ENCODE peak calls at places on chromosome 20, in six cellular contexts. N, T, J, U, Y and W are unnamed samples.

GRCh38 chr20:62936996-62937352 is 973 bp upstream of the GID8 start:
- DNase-seq in Y (no peak), J (no peak), T (no peak), N (peak), U (no peak), W (no peak)

GRCh38 chr20:38023181-38024085 is 9.8 kb downstream of the TTI1 start:
- DNase-seq in U (no peak), J (no peak), T (no peak), Y (no peak), N (peak), W (no peak)

GRCh38 chr20:22789661-22790060 is 205.3 kb upstream of the FOXA2 start:
- DNase-seq in T (no peak), N (no peak), Y (no peak), U (no peak), J (no peak), W (no peak)

GRCh38 chr20:37912874-37913273 is 9.9 kb downstream of the VSTM2L start:
- DNase-seq in U (no peak), T (no peak), J (no peak), Y (no peak), N (no peak), W (no peak)

GRCh38 chr20:33791959-33792597 is 19.1 kb upstream of the CHMP4B start:
- DNase-seq in N (peak), U (peak), J (peak), T (peak), Y (peak), W (no peak)

GRCh38 chr20:62644802-62645496 is 2.6 kb downstream of the SLCO4A1 start:
- DNase-seq in Y (peak), J (no peak), N (no peak), U (no peak), T (no peak), W (no peak)

GRCh38 chr20:4153251-4153650 is 137.9 kb upstream of the RNF24 start:
- DNase-seq in U (no peak), T (peak), J (no peak), Y (peak), N (no peak), W (no peak)

GRCh38 chr20:4810446-4811019 is 88.8 kb downstream of the PRND start:
- DNase-seq in U (no peak), T (peak), Y (no peak), N (no peak), J (no peak), W (no peak)

GRCh38 chr20:8678098-8678776 is 390.6 kb upstream of the PLCB4 start:
- DNase-seq in N (no peak), J (no peak), T (no peak), Y (no peak), U (no peak), W (no peak)

GRCh38 chr20:58523916-58524315 is 8.7 kb upstream of the APCDD1L start:
- DNase-seq in Y (no peak), U (no peak), J (peak), T (no peak), N (no peak), W (no peak)

GRCh38 chr20:63652192-63652980 is 838 bp downstream of the STMN3 start:
- DNase-seq in N (no peak), U (no peak), T (no peak), J (no peak), Y (no peak), W (peak)

GRCh38 chr20:33890557-33890956 is 79.4 kb downstream of the CHMP4B start:
- DNase-seq in U (no peak), T (no peak), Y (no peak), N (no peak), J (no peak), W (no peak)

GRCh38 chr20:57672164-57672563 is 37.7 kb downstream of the PMEPA1 start:
- DNase-seq in Y (no peak), U (no peak), J (peak), N (no peak), T (no peak), W (no peak)

GRCh38 chr20:2814076-2814475 is 711 bp upstream of the C20orf141 start:
- DNase-seq in N (no peak), T (no peak), J (peak), U (no peak), Y (no peak), W (no peak)

GRCh38 chr20:49669601-49670189 is 44.0 kb downstream of the B4GALT5 start:
- DNase-seq in Y (no peak), N (no peak), U (no peak), J (no peak), T (no peak), W (no peak)

GRCh38 chr20:4949833-4950178 is 51.5 kb downstream of the SLC23A2 start:
- DNase-seq in T (no peak), Y (no peak), N (peak), J (peak), U (no peak), W (no peak)

GRCh38 chr20:19275630-19276071 is 63.2 kb downstream of the SLC24A3 start:
- DNase-seq in N (no peak), J (peak), T (peak), Y (peak), U (no peak), W (no peak)

GRCh38 chr20:50322703-50323131 is 132.1 kb downstream of the CEBPB start:
- DNase-seq in Y (no peak), J (no peak), U (no peak), N (no peak), T (no peak), W (no peak)

GRCh38 chr20:56859039-56859750 is 230.1 kb downstream of the TFAP2C start:
- DNase-seq in J (no peak), U (no peak), T (no peak), N (no peak), Y (no peak), W (no peak)

GRCh38 chr20:31864521-31865400 is 5.6 kb downstream of the DUSP15 start:
- DNase-seq in J (peak), T (no peak), N (no peak), U (no peak), Y (no peak), W (peak)

GRCh38 chr20:64144144-64144912 is 19.9 kb upstream of the MYT1 start:
- DNase-seq in U (no peak), T (no peak), J (no peak), Y (no peak), N (no peak), W (no peak)

GRCh38 chr20:31840906-31841816 is 4.2 kb downstream of the FOXS1 start:
- DNase-seq in N (no peak), T (no peak), U (no peak), Y (no peak), J (no peak), W (no peak)

GRCh38 chr20:33693274-33693673 is 7.1 kb upstream of the E2F1 start:
- DNase-seq in J (peak), U (no peak), T (no peak), Y (no peak), N (no peak), W (no peak)

GRCh38 chr20:37567331-37567665 is 39.6 kb upstream of the BLCAP start:
- DNase-seq in T (no peak), U (no peak), J (peak), N (no peak), Y (no peak), W (peak)

GRCh38 chr20:3202965-3203314 is 1.5 kb downstream of the DDRGK1 start:
- DNase-seq in T (no peak), U (no peak), Y (no peak), J (no peak), N (no peak), W (no peak)

GRCh38 chr20:53413188-53413631 is 180.4 kb downstream of the ZNF217 start:
- DNase-seq in N (peak), T (peak), J (peak), U (peak), Y (peak), W (peak)

GRCh38 chr20:46216770-46217464 is 91.4 kb downstream of the CDH22 start:
- DNase-seq in J (no peak), T (no peak), Y (no peak), N (no peak), U (no peak), W (no peak)
- TF ChIP-seq CTCF in J (no peak), T (no peak), Y (no peak), N (no peak), U (no peak), W (no peak)

DNA sequence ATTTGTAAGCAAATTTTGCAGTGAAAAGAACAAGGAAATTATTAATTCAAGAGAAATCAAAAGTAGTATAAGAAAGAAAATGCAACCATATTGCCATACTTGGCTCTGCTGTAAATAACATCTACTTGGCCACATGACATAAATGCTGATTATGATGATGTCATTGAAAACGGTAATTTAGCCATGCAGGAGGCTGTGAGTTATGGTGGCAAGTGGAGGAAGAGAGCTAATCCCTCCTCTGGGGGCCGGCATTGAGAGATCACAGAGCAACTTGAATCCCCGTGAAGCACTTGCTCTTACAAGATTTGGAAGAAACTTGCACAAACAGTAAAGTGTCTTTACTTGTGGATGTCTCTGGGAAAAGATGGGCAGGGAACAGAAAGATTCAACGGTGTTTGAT is 456.6 kb downstream of the PREX1 start:
- DNase-seq in N (no peak), U (no peak), Y (no peak), T (no peak), J (no peak), W (no peak)
- TF ChIP-seq CTCF in N (no peak), U (no peak), Y (no peak), T (no peak), J (no peak), W (no peak)

DNA sequence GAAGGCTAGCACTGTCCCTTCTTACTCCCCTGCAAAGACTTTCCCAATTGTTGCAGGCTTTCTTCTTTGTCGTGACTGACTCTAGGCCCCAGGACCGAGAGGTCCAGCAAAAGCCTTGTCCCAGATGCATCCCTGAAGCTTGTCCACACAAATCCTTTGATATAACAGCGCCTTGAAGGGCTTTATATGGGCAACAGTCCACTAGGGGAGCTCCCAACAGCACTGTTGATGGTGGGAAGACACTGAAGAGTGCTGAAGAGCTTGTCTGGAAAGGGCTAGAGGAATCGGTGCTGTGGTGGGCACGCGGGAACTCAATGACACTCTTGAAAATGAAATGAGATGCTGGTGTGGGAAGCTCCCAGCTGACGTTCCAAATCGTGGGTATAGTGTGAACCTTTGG is 316.1 kb upstream of the CDH4 start:
- DNase-seq in T (no peak), J (no peak), U (no peak), Y (no peak), N (peak), W (peak)
- TF ChIP-seq CTCF in T (no peak), J (no peak), U (peak), Y (no peak), N (no peak), W (peak)

DNA sequence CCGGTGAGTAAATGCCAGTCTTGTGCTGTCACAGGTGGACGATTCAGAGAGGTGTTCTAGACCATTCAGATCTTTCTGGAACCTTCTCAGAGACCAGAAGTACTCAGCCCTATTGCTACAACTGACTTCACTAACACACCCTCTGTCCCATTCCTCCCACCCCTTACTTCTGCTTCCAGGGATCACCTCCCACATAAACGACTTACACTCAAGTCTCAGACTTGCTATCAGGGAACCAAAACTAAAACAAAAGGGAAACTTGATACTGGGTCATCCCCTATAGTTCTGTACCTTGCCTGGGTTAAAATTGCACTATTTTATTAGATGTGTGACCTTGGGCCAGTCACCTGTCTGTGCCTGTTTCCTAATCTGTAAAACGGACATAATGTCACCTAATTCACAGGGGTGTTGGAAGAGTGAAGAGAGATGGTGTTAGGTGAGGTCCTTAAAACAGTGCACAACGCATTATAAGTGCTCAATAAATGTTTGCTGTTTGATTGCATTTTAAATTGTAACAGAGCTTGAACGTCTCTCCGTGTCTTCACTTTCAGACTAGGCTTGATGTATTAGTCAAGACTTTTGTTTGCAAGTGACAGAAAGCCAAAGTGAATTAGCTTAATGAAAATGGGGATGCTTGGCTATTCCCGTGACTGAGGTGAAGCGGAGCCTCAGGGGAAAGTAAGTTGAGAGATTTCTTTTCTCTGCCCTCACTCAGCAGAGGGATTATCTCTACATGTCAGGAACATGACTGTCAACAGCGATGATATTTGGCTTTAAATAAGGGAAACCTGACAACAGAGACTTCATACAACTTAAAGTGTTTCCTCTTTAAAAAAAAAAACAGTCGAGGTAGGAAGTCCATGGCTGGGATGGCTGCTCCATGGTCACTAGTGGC is 3.0 kb upstream of the SRXN1 start:
- DNase-seq in Y (no peak), J (no peak), U (no peak), T (no peak), N (no peak), W (no peak)
- TF ChIP-seq CTCF in Y (no peak), J (no peak), U (no peak), T (no peak), N (no peak), W (no peak)

GRCh38 chr20:10622657-10623418 is 51.0 kb downstream of the JAG1 start:
- DNase-seq in U (no peak), Y (no peak), J (no peak), T (no peak), N (no peak), W (no peak)
- TF ChIP-seq CTCF in U (no peak), Y (no peak), J (no peak), T (no peak), N (no peak), W (no peak)

GRCh38 chr20:20304942-20305341 is 63.0 kb upstream of the INSM1 start:
- DNase-seq in T (no peak), J (no peak), U (no peak), N (no peak), Y (no peak), W (no peak)
- TF ChIP-seq CTCF in T (no peak), J (no peak), U (no peak), N (no peak), Y (no peak), W (no peak)